ENCODE peak calls at places on chromosomes 4 and X, in ten cellular contexts. One of them, this sample, is unnamed. For H3K36me3, the result is how much of the 10 kb centered on the place peaks cover.

GRCh38 chr4:72418458-72418857 is 150.6 kb downstream of the ADAMTS3 start:
- DNase-seq in H7: no peak
- DNase-seq in mesendoderm: no peak
- DNase-seq in CD8-positive, alpha-beta T cell: no peak
- DNase-seq in bronchial epithelial cell: peak
- DNase-seq in GM23248: peak
- DNase-seq in upper lobe of right lung: no peak
- DNase-seq in fibroblast of lung: peak
- DNase-seq in stomach: no peak
- DNase-seq in PC-3: peak
- DNase-seq in this sample: no peak

GRCh38 chr4:176735300-176735699 is 57.4 kb downstream of the VEGFC start:
- DNase-seq in H7: no peak
- DNase-seq in mesendoderm: no peak
- DNase-seq in CD8-positive, alpha-beta T cell: no peak
- DNase-seq in bronchial epithelial cell: peak
- DNase-seq in GM23248: peak
- DNase-seq in upper lobe of right lung: no peak
- DNase-seq in fibroblast of lung: peak
- DNase-seq in stomach: no peak
- DNase-seq in PC-3: peak
- DNase-seq in this sample: no peak

GRCh38 chr4:77821775-77822174 is 2.6 kb upstream of the CNOT6L start:
- DNase-seq in H7: no peak
- DNase-seq in mesendoderm: no peak
- DNase-seq in CD8-positive, alpha-beta T cell: peak
- DNase-seq in bronchial epithelial cell: peak
- DNase-seq in GM23248: no peak
- DNase-seq in upper lobe of right lung: no peak
- DNase-seq in fibroblast of lung: no peak
- DNase-seq in stomach: no peak
- DNase-seq in PC-3: no peak
- DNase-seq in this sample: no peak

GRCh38 chr4:110271986-110272385 is 73.6 kb upstream of the ELOVL6 start:
- DNase-seq in H7: no peak
- DNase-seq in mesendoderm: no peak
- DNase-seq in CD8-positive, alpha-beta T cell: no peak
- DNase-seq in bronchial epithelial cell: no peak
- DNase-seq in GM23248: no peak
- DNase-seq in upper lobe of right lung: no peak
- DNase-seq in fibroblast of lung: no peak
- DNase-seq in stomach: no peak
- DNase-seq in PC-3: no peak
- DNase-seq in this sample: no peak

GRCh38 chrX:20519826-20520225 is 253.1 kb upstream of the RPS6KA3 start:
- DNase-seq in H7: no peak
- DNase-seq in mesendoderm: no peak
- DNase-seq in CD8-positive, alpha-beta T cell: no peak
- DNase-seq in bronchial epithelial cell: no peak
- DNase-seq in GM23248: no peak
- DNase-seq in upper lobe of right lung: no peak
- DNase-seq in fibroblast of lung: no peak
- DNase-seq in stomach: no peak
- DNase-seq in PC-3: no peak
- DNase-seq in this sample: no peak

GRCh38 chr4:6996481-6996880 is 46.7 kb upstream of the TADA2B start:
- DNase-seq in H7: no peak
- DNase-seq in mesendoderm: no peak
- DNase-seq in CD8-positive, alpha-beta T cell: no peak
- DNase-seq in bronchial epithelial cell: no peak
- DNase-seq in GM23248: no peak
- DNase-seq in upper lobe of right lung: no peak
- DNase-seq in fibroblast of lung: no peak
- DNase-seq in stomach: no peak
- DNase-seq in PC-3: no peak
- DNase-seq in this sample: no peak

GRCh38 chrX:110858565-110858964 is 62.9 kb upstream of the CHRDL1 start:
- DNase-seq in H7: no peak
- DNase-seq in mesendoderm: no peak
- DNase-seq in CD8-positive, alpha-beta T cell: no peak
- DNase-seq in bronchial epithelial cell: no peak
- DNase-seq in GM23248: no peak
- DNase-seq in upper lobe of right lung: no peak
- DNase-seq in fibroblast of lung: no peak
- DNase-seq in stomach: no peak
- DNase-seq in PC-3: no peak
- DNase-seq in this sample: no peak

GRCh38 chr4:168856312-168856711 is 153.7 kb downstream of the CBR4 start:
- DNase-seq in H7: no peak
- DNase-seq in mesendoderm: no peak
- DNase-seq in CD8-positive, alpha-beta T cell: no peak
- DNase-seq in bronchial epithelial cell: no peak
- DNase-seq in GM23248: peak
- DNase-seq in upper lobe of right lung: no peak
- DNase-seq in fibroblast of lung: peak
- DNase-seq in stomach: no peak
- DNase-seq in PC-3: peak
- DNase-seq in this sample: no peak

DNA sequence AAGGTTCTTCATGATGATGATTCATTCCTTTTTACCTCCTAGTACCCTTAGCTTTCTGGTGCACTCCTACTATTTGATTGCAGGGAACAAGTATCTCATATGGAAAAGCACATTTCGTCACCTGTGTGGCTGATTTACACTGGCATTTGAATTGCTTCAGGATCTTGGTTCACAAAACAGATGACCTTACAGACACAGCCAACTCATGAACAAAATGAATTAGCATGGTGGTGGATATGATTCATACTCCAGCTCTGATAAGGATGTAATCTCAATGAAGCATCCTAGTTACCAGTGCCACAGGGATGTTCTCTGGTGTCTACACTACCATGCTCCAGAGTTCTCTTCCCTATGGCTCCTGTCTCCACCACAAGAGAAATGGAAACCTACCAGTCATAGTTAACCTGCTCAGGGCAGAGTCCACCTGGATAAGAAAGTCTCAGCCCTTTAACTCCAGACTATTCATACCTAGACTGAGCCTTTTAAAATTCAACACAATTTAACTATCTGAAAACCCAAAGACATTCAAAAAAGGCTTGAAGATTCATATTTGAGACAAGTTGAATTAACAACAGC is 40.7 kb downstream of the TEC start:
- DNase-seq in H7: no peak
- DNase-seq in mesendoderm: no peak
- DNase-seq in CD8-positive, alpha-beta T cell: no peak
- DNase-seq in bronchial epithelial cell: peak
- DNase-seq in GM23248: no peak
- DNase-seq in upper lobe of right lung: no peak
- DNase-seq in fibroblast of lung: no peak
- DNase-seq in stomach: no peak
- DNase-seq in PC-3: no peak
- DNase-seq in this sample: no peak
- H3K36me3 ChIP-seq in H7: under half
- H3K36me3 ChIP-seq in mesendoderm: under half
- H3K36me3 ChIP-seq in CD8-positive, alpha-beta T cell: under half
- H3K36me3 ChIP-seq in bronchial epithelial cell: under half
- H3K36me3 ChIP-seq in GM23248: under half
- H3K36me3 ChIP-seq in upper lobe of right lung: under half
- H3K36me3 ChIP-seq in fibroblast of lung: under half
- H3K36me3 ChIP-seq in stomach: under half
- H3K36me3 ChIP-seq in PC-3: under half
- H3K36me3 ChIP-seq in this sample: under half

DNA sequence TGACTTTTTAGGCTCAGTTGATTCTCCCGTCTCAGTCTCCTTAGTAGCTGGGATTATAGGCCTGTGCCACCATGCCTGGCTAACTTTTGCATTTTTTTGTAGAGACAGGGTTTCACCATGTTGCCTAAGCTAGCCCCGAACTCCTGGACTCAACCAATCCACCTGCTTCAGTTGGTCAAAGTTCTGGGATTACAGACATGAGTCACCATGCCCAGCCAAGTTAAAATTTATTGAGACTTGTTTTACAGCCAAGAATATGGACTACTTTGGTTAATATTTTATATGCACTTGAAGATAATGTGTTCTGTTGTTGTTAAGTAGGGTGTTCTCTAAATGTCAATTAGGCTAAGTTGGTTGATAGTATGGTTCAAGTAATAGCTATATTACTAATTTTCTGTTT is 58.7 kb downstream of the CYTL1 start:
- DNase-seq in H7: no peak
- DNase-seq in mesendoderm: no peak
- DNase-seq in CD8-positive, alpha-beta T cell: no peak
- DNase-seq in bronchial epithelial cell: no peak
- DNase-seq in GM23248: no peak
- DNase-seq in upper lobe of right lung: no peak
- DNase-seq in fibroblast of lung: no peak
- DNase-seq in stomach: no peak
- DNase-seq in PC-3: no peak
- DNase-seq in this sample: no peak
- H3K4me3 ChIP-seq in H7: no peak
- H3K4me3 ChIP-seq in mesendoderm: no peak
- H3K4me3 ChIP-seq in CD8-positive, alpha-beta T cell: no peak
- H3K4me3 ChIP-seq in bronchial epithelial cell: no peak
- H3K4me3 ChIP-seq in GM23248: no peak
- H3K4me3 ChIP-seq in upper lobe of right lung: no peak
- H3K4me3 ChIP-seq in fibroblast of lung: no peak
- H3K4me3 ChIP-seq in stomach: no peak
- H3K4me3 ChIP-seq in PC-3: no peak
- H3K4me3 ChIP-seq in this sample: no peak

GRCh38 chr4:41541697-41542096 is 3.7 kb downstream of the LIMCH1 start:
- DNase-seq in H7: no peak
- DNase-seq in mesendoderm: no peak
- DNase-seq in CD8-positive, alpha-beta T cell: no peak
- DNase-seq in bronchial epithelial cell: no peak
- DNase-seq in GM23248: peak
- DNase-seq in upper lobe of right lung: no peak
- DNase-seq in fibroblast of lung: peak
- DNase-seq in stomach: no peak
- DNase-seq in PC-3: no peak
- DNase-seq in this sample: no peak

GRCh38 chr4:41539711-41540110 is 1.8 kb downstream of the LIMCH1 start:
- DNase-seq in H7: no peak
- DNase-seq in mesendoderm: no peak
- DNase-seq in CD8-positive, alpha-beta T cell: no peak
- DNase-seq in bronchial epithelial cell: no peak
- DNase-seq in GM23248: no peak
- DNase-seq in upper lobe of right lung: no peak
- DNase-seq in fibroblast of lung: no peak
- DNase-seq in stomach: no peak
- DNase-seq in PC-3: no peak
- DNase-seq in this sample: no peak

GRCh38 chr4:41542526-41543270 is 4.7 kb downstream of the LIMCH1 start:
- DNase-seq in H7: no peak
- DNase-seq in mesendoderm: no peak
- DNase-seq in CD8-positive, alpha-beta T cell: no peak
- DNase-seq in bronchial epithelial cell: no peak
- DNase-seq in GM23248: no peak
- DNase-seq in upper lobe of right lung: no peak
- DNase-seq in fibroblast of lung: no peak
- DNase-seq in stomach: no peak
- DNase-seq in PC-3: no peak
- DNase-seq in this sample: no peak

GRCh38 chr4:41538887-41539498 is 1.0 kb downstream of the LIMCH1 start:
- DNase-seq in H7: no peak
- DNase-seq in mesendoderm: no peak
- DNase-seq in CD8-positive, alpha-beta T cell: no peak
- DNase-seq in bronchial epithelial cell: peak
- DNase-seq in GM23248: peak
- DNase-seq in upper lobe of right lung: no peak
- DNase-seq in fibroblast of lung: no peak
- DNase-seq in stomach: no peak
- DNase-seq in PC-3: peak
- DNase-seq in this sample: no peak

DNA sequence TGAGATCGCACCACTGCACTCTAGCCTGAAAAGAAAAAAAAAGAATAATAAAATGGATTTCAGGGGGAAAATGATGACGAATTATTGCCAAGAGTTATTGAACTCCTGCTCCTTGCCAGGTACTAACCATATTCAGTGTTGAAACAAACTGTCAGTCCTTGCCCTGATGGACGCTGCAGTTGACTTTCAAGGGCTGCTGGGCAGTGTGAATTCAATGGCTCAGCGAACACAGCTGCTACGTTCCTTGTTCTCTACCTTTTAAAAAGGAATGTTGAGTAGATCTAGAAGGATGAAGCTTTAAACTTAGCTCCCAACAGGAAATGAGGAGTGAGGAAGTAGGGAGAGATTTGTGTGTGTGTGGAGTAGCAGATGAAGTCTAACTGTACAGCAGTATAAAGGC is 2.7 kb downstream of the LIMCH1 start:
- DNase-seq in H7: no peak
- DNase-seq in mesendoderm: no peak
- DNase-seq in CD8-positive, alpha-beta T cell: no peak
- DNase-seq in bronchial epithelial cell: no peak
- DNase-seq in GM23248: no peak
- DNase-seq in upper lobe of right lung: no peak
- DNase-seq in fibroblast of lung: no peak
- DNase-seq in stomach: no peak
- DNase-seq in PC-3: no peak
- DNase-seq in this sample: no peak
- H3K36me3 ChIP-seq in H7: under half
- H3K36me3 ChIP-seq in mesendoderm: under half
- H3K36me3 ChIP-seq in CD8-positive, alpha-beta T cell: under half
- H3K36me3 ChIP-seq in bronchial epithelial cell: under half
- H3K36me3 ChIP-seq in GM23248: under half
- H3K36me3 ChIP-seq in upper lobe of right lung: under half
- H3K36me3 ChIP-seq in fibroblast of lung: under half
- H3K36me3 ChIP-seq in stomach: under half
- H3K36me3 ChIP-seq in PC-3: under half
- H3K36me3 ChIP-seq in this sample: under half

DNA sequence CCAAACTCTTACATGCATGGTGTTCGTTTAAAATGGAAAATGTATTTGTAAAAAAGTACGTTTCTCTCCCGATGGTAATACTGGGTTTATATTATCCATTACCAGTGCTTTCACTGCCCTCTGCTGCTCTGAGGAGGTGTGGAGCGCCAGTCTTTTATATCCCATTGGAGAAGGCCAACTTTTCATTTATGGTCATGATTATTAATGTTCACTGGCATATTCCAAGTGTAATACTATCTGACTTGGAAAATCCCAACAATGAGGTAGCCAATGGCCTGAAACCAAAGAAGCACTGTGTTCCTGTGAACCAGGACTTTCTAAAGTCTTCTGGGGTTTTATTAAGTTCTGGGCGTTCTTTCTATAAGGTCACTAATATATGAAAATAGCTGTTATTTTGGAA is 80.7 kb downstream of the SYNPO2 start:
- DNase-seq in H7: peak
- DNase-seq in mesendoderm: peak
- DNase-seq in CD8-positive, alpha-beta T cell: no peak
- DNase-seq in bronchial epithelial cell: peak
- DNase-seq in GM23248: peak
- DNase-seq in upper lobe of right lung: no peak
- DNase-seq in fibroblast of lung: peak
- DNase-seq in stomach: peak
- DNase-seq in PC-3: peak
- DNase-seq in this sample: peak
- H3K4me3 ChIP-seq in H7: no peak
- H3K4me3 ChIP-seq in mesendoderm: no peak
- H3K4me3 ChIP-seq in CD8-positive, alpha-beta T cell: no peak
- H3K4me3 ChIP-seq in bronchial epithelial cell: no peak
- H3K4me3 ChIP-seq in GM23248: no peak
- H3K4me3 ChIP-seq in upper lobe of right lung: no peak
- H3K4me3 ChIP-seq in fibroblast of lung: no peak
- H3K4me3 ChIP-seq in stomach: no peak
- H3K4me3 ChIP-seq in PC-3: no peak
- H3K4me3 ChIP-seq in this sample: no peak

This sample was measured in HAP-1.